ENCODE peak calls at places on chromosomes 4 and X, in nine cellular contexts. G is stimulated activated CD4-positive, alpha-beta T cell treated with anti-CD3 and anti-CD28 coated beads, Interleukin-1b, Interleukin-23, amount 100 ng/mL, for 24 hours; F is AG20443; J is activated CD8-positive, alpha-beta T cell treated with anti-CD3 and anti-CD28 coated beads for 36 hours; L is colonic mucosa; E is upper lobe of right lung; C is cerebellar cortex; S is astrocyte of the spinal cord; R is ovary. T is an unnamed sample.
A peak's percentile ranks its signal among the peaks of the same experiment; 100 is the strongest.

GRCh38 chr4:145732895-145733880 is 53.2 kb downstream of the C4orf51 start:
- DNase-seq in G (peak; percentile 85), F (peak; percentile 96), J (peak; percentile 89), L (peak; percentile 91), E (peak; percentile 97), C (peak; percentile 91), S (peak; percentile 97), R (peak; percentile 96), T (peak; percentile 86)

GRCh38 chrX:132292753-132293152 is 73.5 kb upstream of the RAP2C start:
- DNase-seq in G (no peak), F (peak; percentile 65), J (peak; percentile 13), L (peak; percentile 24), E (no peak), C (peak; percentile 43), S (peak; percentile 52), R (no peak), T (peak; percentile 69)

GRCh38 chr4:183860726-183861125 is 44.4 kb upstream of the STOX2 start:
- DNase-seq in G (no peak), F (no peak), J (no peak), L (no peak), E (no peak), C (no peak), S (no peak), R (no peak), T (no peak)

GRCh38 chr4:111943796-111944203 is 201.5 kb upstream of the FAM241A start:
- DNase-seq in G (no peak), F (peak; percentile 67), J (peak; percentile 15), L (peak; percentile 53), E (peak; percentile 61), C (peak; percentile 30), S (peak; percentile 17), R (no peak), T (no peak)

GRCh38 chrX:25648790-25649189 is 489.4 kb upstream of the MAGEB18 start:
- DNase-seq in G (no peak), F (no peak), J (no peak), L (no peak), E (no peak), C (no peak), S (no peak), R (no peak), T (no peak)

GRCh38 chrX:2486476-2487133 is 14.2 kb downstream of the DHRSX start:
- DNase-seq in G (no peak), F (no peak), J (no peak), L (no peak), E (peak; percentile 29), C (no peak), S (no peak), R (no peak), T (no peak)

GRCh38 chrX:149759824-149760223 is 14.0 kb upstream of the HSFX1 start:
- DNase-seq in G (no peak), F (no peak), J (no peak), L (peak; percentile 9), E (no peak), C (no peak), S (no peak), R (no peak), T (no peak)

GRCh38 chr4:81378398-81378797 is 93.3 kb downstream of the RASGEF1B start:
- DNase-seq in G (no peak), F (no peak), J (no peak), L (no peak), E (no peak), C (no peak), S (no peak), R (no peak), T (no peak)

GRCh38 chr4:99054428-99054994 is 34.1 kb downstream of the ADH5 start:
- DNase-seq in G (no peak), F (no peak), J (no peak), L (no peak), E (no peak), C (no peak), S (no peak), R (no peak), T (no peak)

GRCh38 chr4:104719539-104720230 is 225.0 kb upstream of the CXXC4 start:
- DNase-seq in G (no peak), F (no peak), J (no peak), L (no peak), E (no peak), C (no peak), S (no peak), R (no peak), T (no peak)